ENCODE peak calls at places on chromosomes 6 and 20, in four cellular contexts. S is prostate gland, I is ovary, L is pancreas. T is an unnamed sample.

GRCh38 chr6:140354296-140354695 is 979.8 kb upstream of the CITED2 start:
- DNase-seq in S (no peak), I (no peak), L (no peak), T (no peak)

GRCh38 chr6:127515234-127515793 is 3.8 kb downstream of the MTCL3 start:
- DNase-seq in S (no peak), I (peak; percentile 30), L (peak; percentile 58), T (peak; percentile 4)

GRCh38 chr6:71190809-71191208 is 97.8 kb upstream of the OGFRL1 start:
- DNase-seq in S (no peak), I (no peak), L (no peak), T (peak; percentile 38)

GRCh38 chr6:25016311-25016710 is 80.6 kb upstream of the RIPOR2 start:
- DNase-seq in S (no peak), I (no peak), L (no peak), T (no peak)

GRCh38 chr6:169868458-169868857 is 117.0 kb downstream of the ERMARD start:
- DNase-seq in S (no peak), I (no peak), L (no peak), T (no peak)

GRCh38 chr20:23092409-23092756 is 6.3 kb upstream of the CD93 start:
- DNase-seq in S (no peak), I (no peak), L (no peak), T (no peak)

GRCh38 chr6:14286144-14286543 is 168.6 kb downstream of the CD83 start:
- DNase-seq in S (no peak), I (peak; percentile 26), L (no peak), T (peak; percentile 53)

GRCh38 chr20:35598899-35599775 is 16.5 kb upstream of the SPAG4 start:
- DNase-seq in S (no peak), I (no peak), L (peak; percentile 67), T (no peak)

GRCh38 chr6:22113046-22113766 is 183.6 kb downstream of the PRL start:
- DNase-seq in S (no peak), I (peak; percentile 68), L (no peak), T (peak; percentile 99)

GRCh38 chr20:8116067-8116811 is 15.8 kb upstream of the PLCB1 start:
- DNase-seq in S (no peak), I (no peak), L (no peak), T (peak; percentile 15)

GRCh38 chr6:169189227-169189626 is 64.4 kb downstream of the THBS2 start:
- DNase-seq in S (no peak), I (no peak), L (no peak), T (no peak)

GRCh38 chr6:99093781-99094180 is 146.0 kb upstream of the FBXL4 start:
- DNase-seq in S (no peak), I (no peak), L (no peak), T (no peak)

GRCh38 chr6:45426251-45426650 is 48.5 kb upstream of the SUPT3H start:
- DNase-seq in S (no peak), I (no peak), L (no peak), T (no peak)

GRCh38 chr20:32088759-32089158 is 20.8 kb upstream of the TM9SF4 start:
- DNase-seq in S (no peak), I (no peak), L (no peak), T (no peak)

GRCh38 chr20:62641749-62642665 is at the start of gene SLCO4A1:
- DNase-seq in S (peak; percentile 46), I (no peak), L (peak; percentile 81), T (peak; percentile 45)

GRCh38 chr20:62643521-62644043 is 1.3 kb downstream of the SLCO4A1 start:
- DNase-seq in S (no peak), I (no peak), L (no peak), T (no peak)

GRCh38 chr20:62644044-62644795 is 1.9 kb downstream of the SLCO4A1 start:
- DNase-seq in S (no peak), I (no peak), L (no peak), T (peak; percentile 18)

GRCh38 chr20:62640870-62641748 is 1.2 kb upstream of the SLCO4A1 start:
- DNase-seq in S (no peak), I (no peak), L (no peak), T (no peak)

GRCh38 chr20:62642666-62643520 is 590 bp downstream of the SLCO4A1 start:
- DNase-seq in S (no peak), I (no peak), L (peak; percentile 74), T (peak; percentile 32)
- H3K4me3 ChIP-seq in S (peak overlapping the region; percentile 32), I (peak overlapping the region; percentile 53), L (peak overlapping the region; percentile 47), T (peak overlapping the region; percentile 43)

GRCh38 chr6:9611016-9611415 is 803.9 kb downstream of the TFAP2A start:
- DNase-seq in S (no peak), I (no peak), L (no peak), T (no peak)

GRCh38 chr6:9612489-9612888 is 802.4 kb downstream of the TFAP2A start:
- DNase-seq in S (no peak), I (no peak), L (no peak), T (no peak)

GRCh38 chr6:9606435-9607134 is 808.3 kb downstream of the TFAP2A start:
- DNase-seq in S (no peak), I (no peak), L (no peak), T (no peak)
- TF ChIP-seq CTCF in S (no peak), I (no peak), L (no peak), T (no peak)

GRCh38 chr6:10719386-10720228 is 3.3 kb upstream of the TMEM14C start:
- DNase-seq in S (no peak), I (peak; percentile 62), L (no peak), T (no peak)
- H3K4me3 ChIP-seq in S (peak overlapping the region; percentile 45), I (peak overlapping the region; percentile 47), L (peak overlapping the region; percentile 57), T (peak overlapping the region; percentile 54)

GRCh38 chr6:91562955-91563354 is 976.1 kb upstream of the MAP3K7 start:
- DNase-seq in S (no peak), I (no peak), L (no peak), T (no peak)
- TF ChIP-seq CTCF in S (no peak), I (no peak), L (no peak), T (no peak)

GRCh38 chr6:116369540-116370327 is 1.0 kb upstream of the DSE start:
- DNase-seq in S (no peak), I (no peak), L (no peak), T (no peak)
- H3K4me3 ChIP-seq in S (no peak overlapping the region), I (peak overlapping the region; percentile 90), L (peak overlapping the region; percentile 80), T (peak overlapping the region; percentile 76)

GRCh38 chr6:97757575-97757974 is 474.6 kb upstream of the MMS22L start:
- DNase-seq in S (no peak), I (no peak), L (no peak), T (no peak)
- TF ChIP-seq CTCF in S (no peak), I (no peak), L (no peak), T (no peak)

DNA sequence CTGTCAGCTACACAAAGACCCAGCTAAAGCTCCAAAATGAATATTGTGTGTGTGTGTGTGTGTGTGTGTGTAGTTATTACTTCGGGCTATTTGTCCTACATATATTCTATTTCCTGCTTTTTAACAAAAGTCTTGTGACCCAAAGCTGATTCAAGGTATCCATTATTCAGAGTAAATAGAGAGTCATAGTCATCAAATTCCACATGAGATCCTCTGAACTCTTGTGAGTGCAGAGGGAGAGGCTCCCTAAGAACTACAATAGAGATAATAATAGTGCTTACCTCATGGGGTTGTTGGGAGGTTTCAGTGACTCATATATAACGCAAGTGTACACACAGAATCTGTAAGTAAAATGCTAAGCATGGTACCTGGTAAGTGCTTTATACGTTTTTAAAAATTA is 95.6 kb upstream of the SHLD1 start:
- DNase-seq in S (no peak), I (no peak), L (no peak), T (peak; percentile 98)
- H3K4me3 ChIP-seq in S (no peak overlapping the region), I (no peak overlapping the region), L (no peak overlapping the region), T (no peak overlapping the region)

GRCh38 chr6:138945354-138945753 is 42.7 kb downstream of the REPS1 start:
- DNase-seq in S (no peak), I (no peak), L (no peak), T (peak; percentile 5)
- TF ChIP-seq CTCF in S (no peak), I (no peak), L (no peak), T (no peak)